ENCODE peak calls at places on chromosome 18, in four cellular contexts. K is neural crest cell, S is heart left ventricle, E is endothelial cell. F is an unnamed sample.

GRCh38 chr18:74454279-74454741 is 2.8 kb downstream of the DIPK1C start:
- DNase-seq in K (no peak), S (no peak), E (no peak), F (no peak)

GRCh38 chr18:9869713-9870430 is 15.9 kb upstream of the TXNDC2 start:
- DNase-seq in K (no peak), S (no peak), E (no peak), F (no peak)

GRCh38 chr18:36496022-36496421 is 198.5 kb downstream of the FHOD3 start:
- DNase-seq in K (no peak), S (no peak), E (no peak), F (no peak)

GRCh38 chr18:54726143-54726542 is 102.1 kb upstream of the RAB27B start:
- DNase-seq in K (no peak), S (no peak), E (no peak), F (no peak)

GRCh38 chr18:25830787-25831186 is 259.6 kb downstream of the SS18 start:
- DNase-seq in K (no peak), S (peak), E (no peak), F (no peak)

GRCh38 chr18:955379-956066 is 50.9 kb downstream of the ADCYAP1 start:
- DNase-seq in K (no peak), S (no peak), E (no peak), F (no peak)

GRCh38 chr18:25074925-25075693 is 276.9 kb downstream of the ZNF521 start:
- DNase-seq in K (no peak), S (no peak), E (no peak), F (no peak)

GRCh38 chr18:58057291-58057965 is 13.4 kb downstream of the NEDD4L start:
- DNase-seq in K (no peak), S (no peak), E (no peak), F (no peak)

GRCh38 chr18:76691800-76692199 is 130.6 kb upstream of the ZNF236 start:
- DNase-seq in K (no peak), S (no peak), E (no peak), F (no peak)

GRCh38 chr18:76686737-76687231 is 135.6 kb upstream of the ZNF236 start:
- DNase-seq in K (peak), S (peak), E (peak), F (peak)

GRCh38 chr18:76687271-76688006 is 134.9 kb upstream of the ZNF236 start:
- DNase-seq in K (no peak), S (no peak), E (no peak), F (no peak)

GRCh38 chr18:76688724-76689472 is 133.5 kb upstream of the ZNF236 start:
- DNase-seq in K (no peak), S (no peak), E (no peak), F (no peak)

DNA sequence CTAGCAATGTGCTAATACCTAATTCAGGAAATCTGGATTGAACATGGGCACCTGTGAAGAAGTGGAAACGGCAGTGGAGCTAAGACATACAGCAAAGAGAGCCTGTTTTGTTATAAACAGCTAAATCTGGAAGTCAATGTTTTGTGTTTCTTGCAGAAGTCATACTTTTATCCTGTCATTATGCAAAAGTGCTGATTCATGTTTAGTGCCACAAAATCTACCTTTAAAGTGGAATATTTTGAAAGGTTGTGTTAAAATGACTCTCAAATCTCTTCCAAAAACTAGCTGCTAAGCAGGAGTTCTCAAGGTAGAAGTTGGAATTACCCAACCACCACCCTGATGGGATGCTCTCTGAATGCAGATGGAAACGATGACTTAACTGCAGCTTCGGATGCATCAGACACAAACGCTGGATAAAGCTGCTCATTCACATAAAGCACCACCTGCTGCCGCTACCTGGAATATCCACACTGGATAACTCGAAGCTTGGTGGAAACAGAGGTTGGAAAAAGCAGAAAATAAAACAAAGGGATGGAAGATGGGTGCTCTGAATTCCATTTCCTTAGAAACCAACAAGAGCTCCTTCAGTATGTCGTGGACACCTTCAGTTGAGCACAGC is 132.6 kb upstream of the ZNF236 start:
- DNase-seq in K (no peak), S (no peak), E (no peak), F (no peak)
- TF ChIP-seq CTCF in K (peak), S (no peak), E (no peak), F (no peak)

GRCh38 chr18:21597616-21598015 is 2.9 kb downstream of the ESCO1 start:
- DNase-seq in K (no peak), S (no peak), E (no peak), F (no peak)

GRCh38 chr18:21598726-21599584 is 1.5 kb downstream of the ESCO1 start:
- DNase-seq in K (no peak), S (no peak), E (no peak), F (peak)

GRCh38 chr18:21602302-21602592 is 1.7 kb upstream of the ESCO1 start:
- DNase-seq in K (no peak), S (no peak), E (no peak), F (no peak)

GRCh38 chr18:21600526-21601410 is at the start of gene ESCO1:
- DNase-seq in K (peak), S (peak), E (peak), F (peak)

GRCh38 chr18:21599585-21600525 is 649 bp downstream of the ESCO1 start:
- DNase-seq in K (no peak), S (peak), E (peak), F (peak)
- TF ChIP-seq CTCF in K (no peak), S (peak), E (no peak), F (no peak)

GRCh38 chr18:77346446-77346845 is 96.8 kb downstream of the GALR1 start:
- DNase-seq in K (no peak), S (no peak), E (no peak), F (no peak)
- TF ChIP-seq CTCF in K (no peak), S (no peak), E (no peak), F (no peak)

DNA sequence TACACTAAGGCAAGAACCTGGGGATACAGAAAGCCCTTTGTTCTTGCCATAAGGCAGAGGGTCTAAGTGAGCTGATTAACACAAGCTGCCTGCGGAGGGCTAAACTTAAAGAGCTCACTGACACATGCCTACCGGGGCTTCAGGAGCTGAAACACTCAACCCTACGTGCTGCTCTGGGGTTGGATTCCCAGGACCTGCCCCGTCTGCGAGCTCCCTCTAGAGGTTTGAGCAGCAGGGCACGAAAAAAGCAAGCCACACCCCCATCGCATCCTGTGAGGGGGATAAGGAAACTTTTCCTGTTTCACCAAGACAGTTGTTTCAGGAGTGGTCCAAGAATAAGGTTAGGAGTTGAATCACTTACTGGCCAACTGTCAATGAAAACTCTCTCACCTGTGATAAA is 562.1 kb downstream of the TMX3 start:
- DNase-seq in K (no peak), S (no peak), E (no peak), F (no peak)
- TF ChIP-seq CTCF in K (no peak), S (no peak), E (no peak), F (no peak)

GRCh38 chr18:3709166-3709565 is 259.2 kb downstream of the TGIF1 start:
- DNase-seq in K (no peak), S (no peak), E (no peak), F (no peak)

GRCh38 chr18:3704556-3705162 is 254.7 kb downstream of the TGIF1 start:
- DNase-seq in K (no peak), S (no peak), E (no peak), F (no peak)

GRCh38 chr18:3706279-3707097 is 256.5 kb downstream of the TGIF1 start:
- DNase-seq in K (no peak), S (no peak), E (no peak), F (no peak)

GRCh38 chr18:3703732-3704176 is 253.8 kb downstream of the TGIF1 start:
- DNase-seq in K (peak), S (peak), E (peak), F (peak)
- TF ChIP-seq CTCF in K (peak), S (peak), E (peak), F (peak)

GRCh38 chr18:77366725-77367641 is 117.3 kb downstream of the GALR1 start:
- DNase-seq in K (peak), S (no peak), E (no peak), F (peak)
- TF ChIP-seq CTCF in K (no peak), S (no peak), E (no peak), F (no peak)

DNA sequence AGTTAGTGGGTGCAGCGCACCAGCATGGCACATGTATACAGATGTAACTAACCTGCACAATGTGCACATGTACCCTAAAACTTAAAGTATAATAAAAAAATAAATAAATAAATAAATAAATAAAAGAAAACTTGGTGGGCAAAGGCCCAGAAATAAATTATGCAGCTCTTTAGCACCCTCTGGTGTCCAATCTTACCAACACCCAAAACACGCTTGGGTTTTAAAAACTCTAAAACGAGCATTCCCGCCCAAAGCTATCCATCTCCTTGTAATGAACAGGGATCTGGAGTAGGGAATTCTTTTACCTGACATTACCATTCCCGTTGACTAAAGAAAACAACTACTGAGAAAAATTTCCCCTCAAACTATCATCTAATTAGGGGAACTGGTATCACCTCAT is 2005.9 kb upstream of the CELF4 start:
- DNase-seq in K (no peak), S (no peak), E (peak), F (no peak)
- TF ChIP-seq CTCF in K (peak), S (peak), E (peak), F (peak)

GRCh38 chr18:2223859-2224258 is 347.4 kb downstream of the METTL4 start:
- DNase-seq in K (peak), S (no peak), E (peak), F (peak)
- TF ChIP-seq CTCF in K (peak), S (peak), E (peak), F (peak)

GRCh38 chr18:27017901-27018500 is 152.5 kb upstream of the AQP4 start:
- DNase-seq in K (no peak), S (no peak), E (no peak), F (peak)
- TF ChIP-seq CTCF in K (peak), S (peak), E (peak), F (peak)

DNA sequence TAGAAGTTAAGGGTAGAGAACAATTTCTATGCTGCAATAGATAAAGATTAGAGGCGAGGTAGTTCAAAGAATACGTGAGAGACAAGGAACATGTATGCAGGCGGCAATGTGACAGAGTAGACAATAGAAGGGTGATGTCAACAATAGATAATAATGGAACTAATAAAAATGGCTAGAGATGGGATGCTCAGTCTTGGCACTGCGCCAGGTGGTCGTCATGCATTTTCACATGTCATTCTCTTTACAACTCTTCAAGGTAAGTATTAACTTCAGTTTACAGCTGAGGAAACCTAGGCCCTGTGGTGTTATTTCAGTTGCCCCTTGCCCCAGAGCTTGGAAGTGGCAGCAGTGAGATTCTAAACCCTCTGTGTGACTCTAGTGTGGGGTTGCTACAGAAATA is 890.7 kb upstream of the CELF4 start:
- DNase-seq in K (no peak), S (no peak), E (no peak), F (no peak)
- TF ChIP-seq CTCF in K (no peak), S (no peak), E (no peak), F (no peak)